ENCODE peak calls at places on chromosomes 11 and 22, in four cellular contexts. One of them, this sample, is unnamed.

GRCh38 chr11:3947084-3947483 is 91.6 kb downstream of the STIM1 start:
- DNase-seq in GM12891: no peak
- DNase-seq in mesendoderm: no peak
- DNase-seq in heart left ventricle: peak
- DNase-seq in this sample: no peak

GRCh38 chr11:61022311-61023085 is 51.0 kb downstream of the CD6 start:
- DNase-seq in heart left ventricle: no peak
- DNase-seq in GM12891: no peak
- DNase-seq in mesendoderm: no peak
- DNase-seq in this sample: no peak

GRCh38 chr11:22792497-22792896 is 37.1 kb downstream of the SVIP start:
- DNase-seq in mesendoderm: peak
- DNase-seq in heart left ventricle: no peak
- DNase-seq in GM12891: no peak
- DNase-seq in this sample: no peak

GRCh38 chr11:16280256-16280682 is 76.1 kb downstream of the SOX6 start:
- DNase-seq in mesendoderm: no peak
- DNase-seq in heart left ventricle: peak
- DNase-seq in GM12891: no peak
- DNase-seq in this sample: peak

GRCh38 chr22:45358127-45358526 is 48.4 kb downstream of the FAM118A start:
- DNase-seq in GM12891: no peak
- DNase-seq in mesendoderm: no peak
- DNase-seq in heart left ventricle: no peak
- DNase-seq in this sample: no peak

GRCh38 chr11:73420136-73420535 is 43.9 kb downstream of the RELT start:
- DNase-seq in mesendoderm: no peak
- DNase-seq in heart left ventricle: no peak
- DNase-seq in GM12891: no peak
- DNase-seq in this sample: no peak

GRCh38 chr11:32154275-32154674 is 63.4 kb downstream of the RCN1 start:
- DNase-seq in heart left ventricle: no peak
- DNase-seq in mesendoderm: peak
- DNase-seq in GM12891: no peak
- DNase-seq in this sample: peak

GRCh38 chr11:70661763-70662501 is 263.6 kb downstream of the CTTN start:
- DNase-seq in GM12891: no peak
- DNase-seq in heart left ventricle: no peak
- DNase-seq in mesendoderm: peak
- DNase-seq in this sample: peak

GRCh38 chr22:17369553-17370035 is 334 bp downstream of the CECR2 start:
- DNase-seq in heart left ventricle: peak
- DNase-seq in mesendoderm: peak
- DNase-seq in GM12891: no peak
- DNase-seq in this sample: peak

GRCh38 chr11:58787903-58788302 is 56.2 kb upstream of the GLYAT start:
- DNase-seq in GM12891: no peak
- DNase-seq in mesendoderm: no peak
- DNase-seq in heart left ventricle: no peak
- DNase-seq in this sample: no peak

GRCh38 chr11:117225553-117226170 is 6.2 kb downstream of the PCSK7 start:
- DNase-seq in GM12891: no peak
- DNase-seq in heart left ventricle: no peak
- DNase-seq in mesendoderm: no peak
- DNase-seq in this sample: no peak

GRCh38 chr22:19111140-19111539 is 11.1 kb downstream of the DGCR2 start:
- DNase-seq in heart left ventricle: no peak
- DNase-seq in mesendoderm: peak
- DNase-seq in GM12891: no peak
- DNase-seq in this sample: peak

GRCh38 chr11:111376453-111376871 is 2.6 kb downstream of the POU2AF1 start:
- DNase-seq in mesendoderm: no peak
- DNase-seq in heart left ventricle: no peak
- DNase-seq in GM12891: no peak
- DNase-seq in this sample: no peak

GRCh38 chr11:58888579-58888978 is 44.1 kb upstream of the GLYATL2 start:
- DNase-seq in mesendoderm: no peak
- DNase-seq in heart left ventricle: no peak
- DNase-seq in GM12891: no peak
- DNase-seq in this sample: no peak

GRCh38 chr11:9710223-9710622 is 46.3 kb downstream of the SWAP70 start:
- DNase-seq in heart left ventricle: no peak
- DNase-seq in mesendoderm: no peak
- DNase-seq in GM12891: no peak
- DNase-seq in this sample: no peak

GRCh38 chr11:58465690-58466089 is 23.7 kb upstream of the OR5B12 start:
- DNase-seq in GM12891: no peak
- DNase-seq in heart left ventricle: no peak
- DNase-seq in mesendoderm: no peak
- DNase-seq in this sample: no peak

GRCh38 chr11:23205156-23205871 is 345.0 kb upstream of the CCDC179 start:
- DNase-seq in mesendoderm: no peak
- DNase-seq in GM12891: no peak
- DNase-seq in heart left ventricle: no peak
- DNase-seq in this sample: no peak

GRCh38 chr11:62710001-62710345 is 2.5 kb downstream of the GNG3 start:
- DNase-seq in heart left ventricle: no peak
- DNase-seq in GM12891: no peak
- DNase-seq in mesendoderm: no peak
- DNase-seq in this sample: peak